ENCODE peak calls at places on chromosomes 12 and 14, in eight cellular contexts. G is CD4-positive, CD25-positive, alpha-beta regulatory T cell; I is endothelial cell of umbilical vein; M is CD4-positive, alpha-beta memory T cell; O is lung; N is mammary epithelial cell; W is A673; C is fibroblast of lung. V is an unnamed sample.

GRCh38 chr14:96589577-96589976 is 87.4 kb downstream of the PAPOLA start:
- DNase-seq in N (no peak), O (no peak), G (no peak), W (no peak), I (no peak), C (no peak), M (no peak), V (no peak)

GRCh38 chr12:1474059-1474537 is 120.3 kb downstream of the FBXL14 start:
- DNase-seq in N (peak; percentile 93), M (no peak), O (no peak), I (peak; percentile 87), C (peak; percentile 99), G (no peak), W (peak; percentile 44), V (peak; percentile 91)

GRCh38 chr12:112357214-112357613 is 25.0 kb downstream of the HECTD4 start:
- DNase-seq in G (no peak), W (no peak), M (no peak), I (no peak), C (no peak), N (no peak), O (no peak), V (no peak)

GRCh38 chr14:30077946-30078345 is 150.3 kb upstream of the PRKD1 start:
- DNase-seq in M (no peak), C (peak; percentile 8), G (no peak), O (no peak), I (no peak), W (no peak), N (no peak), V (no peak)

GRCh38 chr14:92800525-92800924 is 6.4 kb downstream of the GOLGA5 start:
- DNase-seq in M (no peak), I (no peak), W (no peak), G (no peak), N (no peak), C (no peak), O (no peak), V (no peak)

GRCh38 chr12:124680863-124681778 is 113.7 kb upstream of the NCOR2 start:
- DNase-seq in I (peak; percentile 94), N (peak; percentile 97), W (no peak), C (peak; percentile 96), M (no peak), G (no peak), O (no peak), V (peak; percentile 80)

GRCh38 chr12:70822431-70822830 is 98.1 kb downstream of the PTPRR start:
- DNase-seq in O (no peak), G (no peak), N (no peak), M (no peak), C (no peak), W (peak; percentile 25), I (peak; percentile 3), V (no peak)

GRCh38 chr12:125794401-125794800 is 729.2 kb downstream of the AACS start:
- DNase-seq in G (no peak), M (no peak), N (no peak), I (no peak), C (peak; percentile 92), O (no peak), W (no peak), V (peak; percentile 41)

GRCh38 chr14:89303452-89304435 is 113.3 kb downstream of the FOXN3 start:
- DNase-seq in M (no peak), G (no peak), W (peak; percentile 81), I (peak; percentile 83), O (peak; percentile 50), C (peak; percentile 89), N (peak; percentile 3), V (peak; percentile 27)

GRCh38 chr14:58390830-58391229 is 4.9 kb upstream of the TOMM20L start:
- DNase-seq in O (no peak), G (no peak), I (no peak), W (no peak), N (no peak), C (no peak), M (no peak), V (no peak)

GRCh38 chr14:44372807-44373497 is 134.1 kb downstream of the FSCB start:
- DNase-seq in W (no peak), M (no peak), N (peak; percentile 39), O (no peak), C (no peak), G (no peak), I (no peak), V (no peak)

GRCh38 chr14:43539210-43539609 is 967.9 kb downstream of the FSCB start:
- DNase-seq in M (no peak), W (peak; percentile 60), C (no peak), O (no peak), N (no peak), I (no peak), G (no peak), V (no peak)

GRCh38 chr14:23182372-23183014 is 967 bp downstream of the SLC7A8 start:
- DNase-seq in N (peak; percentile 46), G (peak; percentile 9), O (peak; percentile 62), M (peak; percentile 32), C (no peak), I (peak; percentile 16), W (no peak), V (no peak)

GRCh38 chr12:47024463-47024862 is 55.0 kb upstream of the PCED1B start:
- DNase-seq in W (no peak), O (no peak), G (no peak), I (no peak), N (peak; percentile 34), C (peak; percentile 68), M (no peak), V (peak; percentile 68)

GRCh38 chr12:53005215-53005985 is 856 bp upstream of the EIF4B start:
- DNase-seq in G (no peak), O (peak; percentile 29), N (no peak), I (no peak), C (no peak), M (no peak), W (peak; percentile 30), V (no peak)

GRCh38 chr14:53017837-53018236 is 67.0 kb upstream of the FERMT2 start:
- DNase-seq in C (no peak), O (no peak), I (no peak), G (no peak), N (no peak), W (no peak), M (no peak), V (no peak)

GRCh38 chr14:62039871-62040270 is 277.7 kb downstream of the SNAPC1 start:
- DNase-seq in O (no peak), G (no peak), M (no peak), I (no peak), N (no peak), W (no peak), C (no peak), V (no peak)
- H3K36me3 ChIP-seq in O (no peaks in the 10 kb centered on the region), G (no peaks in the 10 kb centered on the region), M (no peaks in the 10 kb centered on the region), I (no peaks in the 10 kb centered on the region), N (no peaks in the 10 kb centered on the region), W (no peaks in the 10 kb centered on the region), C (no peaks in the 10 kb centered on the region), V (no peaks in the 10 kb centered on the region)

DNA sequence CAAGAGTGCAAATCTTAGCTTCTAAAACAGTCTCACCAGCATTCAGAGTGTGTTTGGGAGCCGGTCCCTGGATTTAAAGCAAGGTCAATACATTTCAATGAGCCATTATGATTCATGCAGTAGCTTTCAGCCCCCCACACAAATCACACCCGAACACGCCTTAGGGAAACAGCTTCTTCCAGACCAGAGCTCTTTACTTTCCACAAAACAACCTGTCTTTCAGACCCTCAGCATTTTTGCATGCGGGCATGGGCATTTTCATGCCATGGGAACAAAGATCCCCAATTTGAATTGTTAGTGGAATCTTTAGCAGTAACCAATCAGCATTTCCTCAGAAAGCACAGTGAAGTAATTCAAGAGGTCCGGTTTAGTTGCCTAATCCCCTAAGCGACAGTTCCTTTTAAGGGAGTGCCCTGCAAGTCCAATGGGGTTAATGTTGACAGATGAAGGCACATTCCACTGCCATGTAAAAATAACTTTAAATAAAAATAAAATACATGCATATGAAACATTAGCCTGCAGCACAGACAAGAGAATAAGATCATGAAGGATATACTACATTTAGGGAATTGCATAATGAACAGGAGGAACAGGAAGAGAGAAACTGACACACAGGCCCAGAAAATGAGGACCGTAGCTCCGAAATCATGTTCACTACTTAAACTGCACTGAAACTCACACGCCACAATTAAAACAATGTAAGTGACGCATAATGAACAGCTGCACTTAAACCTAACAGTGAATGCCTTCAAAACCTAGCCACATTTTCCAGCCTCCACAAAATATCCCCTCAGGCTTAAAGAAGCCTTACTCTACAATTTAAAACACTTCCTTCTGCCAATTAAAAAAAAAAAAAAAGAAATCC is 4.0 kb downstream of the VPS37B start:
- DNase-seq in C (peak; percentile 85), M (no peak), N (peak; percentile 89), G (no peak), I (peak; percentile 51), W (peak; percentile 35), O (no peak), V (peak; percentile 52)
- H3K4me3 ChIP-seq in C (peak overlapping the region; percentile 39), M (no peak overlapping the region), N (peak overlapping the region; percentile 26), G (no peak overlapping the region), I (no peak overlapping the region), W (no peak overlapping the region), O (no peak overlapping the region), V (peak overlapping the region; percentile 8)

DNA sequence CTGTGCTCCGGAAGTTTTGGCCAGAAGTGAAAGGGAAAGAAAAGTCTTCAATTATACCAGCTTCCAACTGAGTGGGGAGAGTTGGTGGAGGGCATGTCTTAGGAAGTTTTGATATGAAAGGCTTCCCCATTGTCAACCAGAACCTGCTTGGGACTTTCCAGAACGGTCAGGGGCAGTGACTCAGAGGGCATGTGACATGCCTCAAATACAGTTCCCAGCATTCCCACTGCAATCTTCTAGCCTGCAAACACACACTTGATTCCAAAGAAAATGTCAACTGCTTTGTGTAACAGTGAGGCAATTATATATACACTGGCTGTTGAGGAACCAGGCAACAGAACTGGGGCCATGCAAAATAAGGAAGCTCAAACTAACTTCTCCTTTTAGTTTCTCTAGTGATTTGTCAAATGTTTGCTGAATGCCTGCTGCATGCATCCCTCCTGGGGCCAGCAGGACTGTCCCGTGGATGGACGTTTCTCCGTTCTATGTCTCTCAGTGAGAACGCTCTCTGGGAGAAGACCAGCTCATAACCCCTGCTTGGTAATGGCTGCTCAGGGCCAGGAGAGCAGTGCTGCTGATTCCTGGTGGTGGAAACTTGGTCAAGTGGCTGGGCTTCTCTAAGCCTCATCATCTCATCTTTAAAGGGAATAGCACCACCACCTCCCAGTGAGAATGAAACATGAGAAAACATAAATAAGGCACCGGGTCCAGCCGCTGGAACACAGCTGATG is 18.3 kb downstream of the SLC25A47 start:
- DNase-seq in C (peak; percentile 78), G (no peak), N (peak; percentile 73), M (no peak), I (peak; percentile 98), W (no peak), O (peak; percentile 63), V (peak; percentile 25)
- H3K36me3 ChIP-seq in C (peaks cover 23% of the 10 kb centered on the region), G (peaks cover 25% of the 10 kb centered on the region), N (peaks cover 2% of the 10 kb centered on the region), M (peaks cover 15% of the 10 kb centered on the region), I (peaks cover 43% of the 10 kb centered on the region), W (peaks cover 31% of the 10 kb centered on the region), O (peaks cover 7% of the 10 kb centered on the region), V (peaks cover 16% of the 10 kb centered on the region)

DNA sequence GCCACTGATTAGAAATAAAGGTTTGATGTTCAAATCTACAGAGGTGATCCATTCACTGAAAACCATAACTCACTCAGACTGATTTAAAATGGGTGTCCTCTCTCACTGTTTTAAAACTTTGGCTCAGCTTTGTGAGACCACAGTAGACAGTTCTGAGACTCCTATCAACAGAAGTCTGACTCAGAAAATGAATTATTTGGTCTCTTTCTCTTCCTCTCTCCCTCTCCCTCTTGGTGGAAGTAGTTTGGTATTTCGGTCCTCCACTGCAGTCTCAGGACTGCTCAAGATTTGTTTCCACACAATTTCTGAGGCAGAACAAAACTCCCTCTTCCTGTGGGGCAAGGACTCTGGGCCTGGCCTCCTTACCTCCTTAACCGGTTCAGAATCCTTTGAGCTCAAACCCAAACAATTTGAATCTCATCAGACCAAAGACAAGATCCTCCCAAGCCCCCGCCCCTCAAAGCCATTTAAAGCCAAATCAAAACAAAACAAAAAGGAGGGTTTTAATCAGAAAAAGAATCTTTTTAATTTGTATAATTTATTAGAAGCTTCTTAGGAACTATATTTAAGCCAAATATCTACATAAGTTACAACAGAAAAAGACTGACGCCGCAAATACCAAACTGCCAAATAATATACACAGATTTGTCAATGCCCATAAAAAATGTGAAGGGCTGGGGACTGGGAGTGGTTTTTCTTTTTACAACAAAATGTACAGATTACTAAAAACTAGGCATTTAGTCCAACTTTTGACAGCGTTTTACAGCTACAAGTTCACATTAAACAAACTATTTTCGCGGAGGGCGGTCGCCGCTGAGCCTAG is 3.9 kb downstream of the NKX2-1 start:
- DNase-seq in O (no peak), C (peak; percentile 52), N (no peak), W (no peak), M (no peak), I (no peak), G (no peak), V (no peak)
- H3K4me3 ChIP-seq in O (peak overlapping the region; percentile 41), C (no peak overlapping the region), N (no peak overlapping the region), W (no peak overlapping the region), M (no peak overlapping the region), I (no peak overlapping the region), G (no peak overlapping the region), V (no peak overlapping the region)

V was measured in MG63.